ENCODE peak calls at places on chromosome X, in four cellular contexts. Z, G, M and D are unnamed samples.

GRCh38 chrX:47497274-47497673 is 14.3 kb upstream of the ZNF41 start:
- DNase-seq in Z (no peak), M (no peak), G (peak; percentile 54), D (no peak)

GRCh38 chrX:39679497-39680157 is 418.1 kb downstream of the BCOR start:
- DNase-seq in Z (no peak), G (no peak), M (no peak), D (no peak)

GRCh38 chrX:33324099-33324498 is 112.8 kb upstream of the DMD start:
- DNase-seq in Z (no peak), G (no peak), M (no peak), D (no peak)

GRCh38 chrX:115452256-115452655 is 108.7 kb upstream of the PLS3 start:
- DNase-seq in Z (no peak), M (no peak), G (peak; percentile 1), D (no peak)

GRCh38 chrX:100980608-100981497 is 11.3 kb downstream of the ARL13A start:
- DNase-seq in G (peak; percentile 91), Z (peak; percentile 52), M (no peak), D (no peak)

GRCh38 chrX:397575-397974 is 10.9 kb upstream of the PPP2R3B start:
- DNase-seq in Z (no peak), M (no peak), G (peak; percentile 94), D (no peak)

GRCh38 chrX:155434906-155435743 is 23.3 kb downstream of the F8A3 start:
- DNase-seq in M (no peak), Z (no peak), G (peak; percentile 27), D (no peak)

GRCh38 chrX:139692908-139693307 is 15.1 kb downstream of the MCF2 start:
- DNase-seq in Z (no peak), G (no peak), M (no peak), D (peak; percentile 10)

GRCh38 chrX:11444052-11444451 is 150.8 kb downstream of the AMELX start:
- DNase-seq in G (no peak), M (no peak), Z (no peak), D (no peak)

GRCh38 chrX:133434197-133434820 is 19.0 kb upstream of the GPC4 start:
- DNase-seq in M (no peak), G (no peak), Z (no peak), D (no peak)